ENCODE peak calls at places on chromosome 21, in four cellular contexts. Q is K562, T is HepG2, N is H1. H is an unnamed sample. For H3K27me3, the result is how much of the 10 kb centered on the place peaks cover.

GRCh38 chr21:40936771-40937261 is 89.9 kb upstream of the DSCAM start:
- DNase-seq in T (no peak), N (no peak), Q (no peak), H (no peak)

GRCh38 chr21:25329227-25329626 is 278.1 kb downstream of the MRPL39 start:
- DNase-seq in N (no peak), Q (no peak), T (no peak), H (no peak)

GRCh38 chr21:41806773-41807172 is 39.9 kb upstream of the RIPK4 start:
- DNase-seq in T (no peak), N (no peak), Q (no peak), H (no peak)

GRCh38 chr21:41403966-41404365 is 22.1 kb upstream of the MX1 start:
- DNase-seq in N (no peak), T (no peak), Q (no peak), H (no peak)

GRCh38 chr21:42187976-42188653 is 30.8 kb upstream of the ABCG1 start:
- DNase-seq in T (no peak), Q (no peak), N (no peak), H (peak)

GRCh38 chr21:35963920-35964451 is 96.3 kb downstream of the SETD4 start:
- DNase-seq in T (no peak), N (no peak), Q (peak), H (no peak)

GRCh38 chr21:34805157-34805556 is 136.4 kb downstream of the CLIC6 start:
- DNase-seq in T (no peak), Q (no peak), N (no peak), H (no peak)

GRCh38 chr21:41453761-41454160 is 27.7 kb downstream of the MX1 start:
- DNase-seq in N (no peak), Q (no peak), T (no peak), H (no peak)

GRCh38 chr21:8992731-8993174 is 1528.6 kb upstream of the TPTE start:
- DNase-seq in T (peak), Q (peak), N (no peak), H (no peak)

GRCh38 chr21:25528511-25528910 is 78.8 kb downstream of the MRPL39 start:
- DNase-seq in Q (no peak), T (no peak), N (no peak), H (no peak)

GRCh38 chr21:18986197-18986596 is 582.6 kb upstream of the TMPRSS15 start:
- DNase-seq in N (no peak), Q (no peak), T (no peak), H (no peak)

GRCh38 chr21:35476616-35477395 is 427.7 kb upstream of the RUNX1 start:
- DNase-seq in N (no peak), Q (no peak), T (no peak), H (no peak)

GRCh38 chr21:35824136-35824535 is 236.2 kb downstream of the SETD4 start:
- DNase-seq in Q (no peak), T (no peak), N (peak), H (no peak)

GRCh38 chr21:35801388-35801787 is 258.9 kb downstream of the SETD4 start:
- DNase-seq in Q (no peak), T (no peak), N (no peak), H (no peak)

GRCh38 chr21:25464275-25464674 is 143.0 kb downstream of the MRPL39 start:
- DNase-seq in N (no peak), Q (no peak), T (no peak), H (no peak)

GRCh38 chr21:29347274-29347681 is 48.6 kb downstream of the BACH1 start:
- DNase-seq in Q (no peak), T (peak), N (no peak), H (no peak)

GRCh38 chr21:29349702-29350101 is 51.0 kb downstream of the BACH1 start:
- DNase-seq in T (no peak), Q (peak), N (no peak), H (no peak)

GRCh38 chr21:29346771-29347170 is 48.0 kb downstream of the BACH1 start:
- DNase-seq in Q (no peak), N (no peak), T (no peak), H (no peak)

GRCh38 chr21:29351691-29352090 is 53.0 kb downstream of the BACH1 start:
- DNase-seq in N (no peak), Q (no peak), T (no peak), H (no peak)

DNA sequence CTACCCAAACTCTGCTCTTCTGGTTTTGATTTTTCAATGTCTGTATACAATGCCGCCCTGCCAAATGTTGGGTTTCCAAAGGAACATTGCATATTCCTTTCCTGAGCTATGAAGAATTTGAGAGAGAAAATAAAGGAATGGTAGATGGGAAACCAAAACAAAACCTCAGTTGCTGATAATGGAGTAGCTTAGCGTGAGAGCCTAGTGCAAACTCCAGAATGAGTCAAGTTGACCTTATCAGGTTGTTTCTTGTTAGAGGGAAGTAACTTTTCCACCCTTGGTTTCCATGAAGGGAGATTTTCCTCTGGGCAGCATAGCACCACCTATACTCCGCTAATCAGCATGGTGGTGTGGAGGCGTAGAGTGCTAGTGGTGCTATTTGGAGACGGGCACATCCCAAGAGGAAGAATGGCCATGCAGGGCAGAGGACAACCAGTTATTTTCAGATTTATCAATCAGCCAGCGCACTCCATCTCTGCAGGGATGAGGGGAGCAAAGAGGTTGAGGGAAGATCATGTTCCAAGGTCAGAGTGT is 51.6 kb downstream of the BACH1 start:
- DNase-seq in T (no peak), Q (no peak), N (no peak), H (no peak)
- TF ChIP-seq KDM1A in T (no peak), Q (no peak), N (no peak), H (no peak)

GRCh38 chr21:45317401-45318145 is 29.9 kb upstream of the POFUT2 start:
- DNase-seq in Q (no peak), N (peak), T (peak), H (no peak)

GRCh38 chr21:45319461-45320211 is 31.9 kb upstream of the POFUT2 start:
- DNase-seq in N (no peak), Q (no peak), T (no peak), H (no peak)

GRCh38 chr21:45318146-45318555 is 30.5 kb upstream of the POFUT2 start:
- DNase-seq in N (no peak), Q (no peak), T (no peak), H (no peak)

GRCh38 chr21:45320261-45320990 is 32.7 kb upstream of the POFUT2 start:
- DNase-seq in Q (no peak), T (no peak), N (peak), H (no peak)

GRCh38 chr21:45318556-45319341 is 31.1 kb upstream of the POFUT2 start:
- DNase-seq in N (no peak), T (peak), Q (peak), H (no peak)
- TF ChIP-seq EP300 in N (no peak), T (peak), Q (no peak), H (no peak)

GRCh38 chr21:32812035-32812434 is 40.5 kb upstream of the PAXBP1 start:
- DNase-seq in N (no peak), T (no peak), Q (no peak), H (no peak)

GRCh38 chr21:32806810-32807386 is 35.3 kb upstream of the PAXBP1 start:
- DNase-seq in N (no peak), T (no peak), Q (no peak), H (no peak)

GRCh38 chr21:32802954-32803353 is 31.4 kb upstream of the PAXBP1 start:
- DNase-seq in N (no peak), T (no peak), Q (no peak), H (no peak)

GRCh38 chr21:32803651-32804050 is 32.1 kb upstream of the PAXBP1 start:
- DNase-seq in N (no peak), T (no peak), Q (no peak), H (no peak)

DNA sequence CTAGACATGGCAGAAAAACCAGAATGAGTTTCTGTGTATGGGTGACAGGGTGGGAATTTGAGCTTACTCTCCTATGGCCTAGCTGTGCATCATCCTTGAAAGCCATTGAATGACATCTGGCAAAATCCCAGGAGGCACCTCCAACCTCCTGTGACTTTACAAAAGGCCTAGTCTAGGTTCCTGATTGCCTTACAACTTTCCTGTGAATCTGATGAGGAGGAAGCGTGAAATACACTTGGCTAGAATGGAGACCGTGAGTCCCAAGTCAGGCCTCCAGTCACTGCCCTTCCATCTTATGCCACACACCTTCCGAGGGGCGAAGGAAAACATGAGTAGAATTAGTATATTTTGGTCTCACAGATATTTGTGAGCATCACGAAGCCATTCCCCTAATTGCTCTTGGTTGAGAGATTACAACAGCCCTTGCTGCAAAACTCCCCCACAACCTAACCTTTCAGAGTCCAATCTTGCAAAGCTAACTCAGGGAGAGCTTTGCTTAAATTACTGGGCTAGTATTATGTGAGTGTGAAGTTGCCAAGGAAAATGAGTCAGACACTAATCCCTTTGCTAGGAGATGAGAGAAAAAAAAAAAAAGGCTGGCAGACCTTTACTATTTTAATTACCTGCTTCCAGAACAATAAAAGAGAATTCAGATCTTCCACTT is 36.3 kb upstream of the PAXBP1 start:
- DNase-seq in N (no peak), Q (no peak), T (no peak), H (no peak)
- H3K27me3 ChIP-seq in N (under half), Q (under half), T (under half), H (under half)

DNA sequence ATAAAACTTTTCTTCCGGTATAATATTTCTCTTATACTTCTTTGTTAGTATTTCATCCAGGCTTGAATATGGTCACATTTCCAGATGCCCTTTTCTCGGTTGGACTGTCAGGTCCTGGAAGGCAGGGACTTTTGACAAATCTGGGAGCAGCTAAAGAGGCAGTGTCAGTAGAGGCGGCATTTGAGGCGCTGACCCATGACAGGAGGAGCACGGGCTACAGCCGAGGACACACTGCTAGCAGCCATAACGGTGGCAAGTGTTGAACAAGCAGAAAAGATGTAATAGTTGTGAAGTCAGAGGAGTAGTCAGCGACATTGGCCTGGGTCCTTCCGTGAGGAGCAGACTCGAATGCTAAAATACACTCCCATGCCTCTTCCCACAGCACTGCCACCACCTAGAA is 14.5 kb upstream of the NRIP1 start:
- DNase-seq in T (no peak), Q (no peak), N (no peak), H (no peak)
- TF ChIP-seq KDM1A in T (no peak), Q (no peak), N (no peak), H (no peak)

DNA sequence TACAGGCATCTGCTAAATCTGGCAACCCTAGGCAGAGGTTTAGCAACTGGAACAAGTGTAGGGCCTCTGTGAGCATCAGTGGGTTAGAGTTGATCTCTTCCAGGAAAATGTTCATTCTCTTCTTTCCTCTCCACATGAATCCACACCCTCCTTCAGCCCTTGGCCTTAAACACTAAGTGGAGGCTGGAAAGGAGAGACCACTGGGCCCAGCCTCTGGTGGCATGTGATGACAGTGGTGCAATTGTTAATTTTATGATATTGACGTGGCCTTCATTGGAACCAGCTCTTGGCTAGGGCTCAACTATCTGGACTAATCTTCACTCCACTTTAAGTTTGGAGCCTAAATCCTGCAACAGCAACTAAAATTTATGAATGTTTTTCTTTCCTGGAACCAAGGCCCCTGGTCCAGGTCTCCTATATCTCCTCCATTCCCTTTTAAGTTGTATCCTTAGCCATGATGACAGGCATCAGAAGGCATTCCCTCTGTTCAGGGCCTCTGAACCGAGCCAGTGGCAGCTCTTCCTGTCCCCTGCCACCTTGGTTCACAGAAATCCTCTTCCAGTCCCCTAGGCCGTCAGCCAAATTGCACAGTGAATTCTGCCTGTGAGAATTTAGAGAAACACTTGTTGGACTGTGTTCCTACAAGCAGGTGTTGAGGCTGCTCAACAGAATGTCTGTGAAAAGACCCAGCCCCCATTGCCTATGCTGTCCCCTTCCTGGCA is 132.3 kb downstream of the PSMG1 start:
- DNase-seq in N (no peak), Q (no peak), T (no peak), H (no peak)
- TF ChIP-seq EP300 in N (no peak), Q (no peak), T (no peak), H (no peak)

GRCh38 chr21:27429612-27430361 is 462.9 kb upstream of the ADAMTS5 start:
- DNase-seq in N (no peak), Q (no peak), T (no peak), H (no peak)
- H3K27me3 ChIP-seq in N (under half), Q (under half), T (under half), H (under half)

GRCh38 chr21:43307677-43308070 is 119.3 kb downstream of the SIK1 start:
- DNase-seq in Q (no peak), T (no peak), N (no peak), H (no peak)

GRCh38 chr21:43305811-43306311 is 121.1 kb downstream of the SIK1 start:
- DNase-seq in N (no peak), T (no peak), Q (no peak), H (no peak)

GRCh38 chr21:43308101-43308500 is 118.8 kb downstream of the SIK1 start:
- DNase-seq in T (no peak), N (no peak), Q (no peak), H (no peak)

GRCh38 chr21:43306391-43306790 is 120.5 kb downstream of the SIK1 start:
- DNase-seq in Q (no peak), N (no peak), T (no peak), H (no peak)

GRCh38 chr21:43306911-43307676 is 119.8 kb downstream of the SIK1 start:
- DNase-seq in Q (peak), N (no peak), T (peak), H (peak)
- TF ChIP-seq KDM1A in Q (no peak), N (no peak), T (no peak), H (no peak)

GRCh38 chr21:32881458-32881857 is 109.9 kb upstream of the PAXBP1 start:
- DNase-seq in N (no peak), Q (no peak), T (no peak), H (no peak)
- TF ChIP-seq EP300 in N (no peak), Q (no peak), T (no peak), H (no peak)